ENCODE peak calls at places on chromosome 13, in ten cellular contexts. One of them, this sample, is unnamed.
A peak's percentile ranks its signal among the peaks of the same experiment; 100 is the strongest.

GRCh38 chr13:68745517-68745916 is 1362.1 kb upstream of the ATXN8OS start:
- DNase-seq in upper lobe of right lung: no peak
- DNase-seq in kidney glomerular epithelial cell: no peak
- DNase-seq in lower leg skin: no peak
- DNase-seq in sciatic nerve: no peak
- DNase-seq in C1 segment of cervical spinal cord: no peak
- DNase-seq in activated naive CD4-positive, alpha-beta T cell: no peak
- DNase-seq in NCI-H1417: no peak
- DNase-seq in NCI-H1436: no peak
- DNase-seq in CD8-positive, alpha-beta T cell: no peak
- DNase-seq in this sample: no peak

GRCh38 chr13:101880581-101880980 is 428.1 kb downstream of the ITGBL1 start:
- DNase-seq in upper lobe of right lung: no peak
- DNase-seq in kidney glomerular epithelial cell: no peak
- DNase-seq in lower leg skin: no peak
- DNase-seq in sciatic nerve: no peak
- DNase-seq in C1 segment of cervical spinal cord: no peak
- DNase-seq in activated naive CD4-positive, alpha-beta T cell: no peak
- DNase-seq in NCI-H1417: no peak
- DNase-seq in NCI-H1436: no peak
- DNase-seq in CD8-positive, alpha-beta T cell: no peak
- DNase-seq in this sample: no peak

GRCh38 chr13:41059896-41060722 is 1.2 kb upstream of the WBP4 start:
- DNase-seq in upper lobe of right lung: peak; percentile 96
- DNase-seq in kidney glomerular epithelial cell: peak; percentile 86
- DNase-seq in lower leg skin: peak; percentile 98
- DNase-seq in sciatic nerve: peak; percentile 91
- DNase-seq in C1 segment of cervical spinal cord: peak; percentile 82
- DNase-seq in activated naive CD4-positive, alpha-beta T cell: peak; percentile 56
- DNase-seq in NCI-H1417: peak; percentile 79
- DNase-seq in NCI-H1436: peak; percentile 58
- DNase-seq in CD8-positive, alpha-beta T cell: peak; percentile 63
- DNase-seq in this sample: peak; percentile 59

GRCh38 chr13:109140777-109141354 is 511.5 kb downstream of the MYO16 start:
- DNase-seq in upper lobe of right lung: no peak
- DNase-seq in kidney glomerular epithelial cell: no peak
- DNase-seq in lower leg skin: no peak
- DNase-seq in sciatic nerve: no peak
- DNase-seq in C1 segment of cervical spinal cord: no peak
- DNase-seq in activated naive CD4-positive, alpha-beta T cell: no peak
- DNase-seq in NCI-H1417: no peak
- DNase-seq in NCI-H1436: no peak
- DNase-seq in CD8-positive, alpha-beta T cell: no peak
- DNase-seq in this sample: no peak

GRCh38 chr13:80877209-80877943 is 536.5 kb upstream of the SPRY2 start:
- DNase-seq in upper lobe of right lung: no peak
- DNase-seq in kidney glomerular epithelial cell: no peak
- DNase-seq in lower leg skin: no peak
- DNase-seq in sciatic nerve: no peak
- DNase-seq in C1 segment of cervical spinal cord: no peak
- DNase-seq in activated naive CD4-positive, alpha-beta T cell: no peak
- DNase-seq in NCI-H1417: no peak
- DNase-seq in NCI-H1436: no peak
- DNase-seq in CD8-positive, alpha-beta T cell: no peak
- DNase-seq in this sample: no peak

GRCh38 chr13:80962173-80962572 is 621.2 kb upstream of the SPRY2 start:
- DNase-seq in upper lobe of right lung: no peak
- DNase-seq in kidney glomerular epithelial cell: no peak
- DNase-seq in lower leg skin: no peak
- DNase-seq in sciatic nerve: no peak
- DNase-seq in C1 segment of cervical spinal cord: no peak
- DNase-seq in activated naive CD4-positive, alpha-beta T cell: no peak
- DNase-seq in NCI-H1417: no peak
- DNase-seq in NCI-H1436: no peak
- DNase-seq in CD8-positive, alpha-beta T cell: no peak
- DNase-seq in this sample: no peak

GRCh38 chr13:65112123-65113075 is 2117.7 kb downstream of the PCDH9 start:
- DNase-seq in upper lobe of right lung: no peak
- DNase-seq in kidney glomerular epithelial cell: no peak
- DNase-seq in lower leg skin: no peak
- DNase-seq in sciatic nerve: no peak
- DNase-seq in C1 segment of cervical spinal cord: no peak
- DNase-seq in activated naive CD4-positive, alpha-beta T cell: no peak
- DNase-seq in NCI-H1417: no peak
- DNase-seq in NCI-H1436: no peak
- DNase-seq in CD8-positive, alpha-beta T cell: no peak
- DNase-seq in this sample: no peak

GRCh38 chr13:33633701-33634525 is 184.0 kb upstream of the RFC3 start:
- DNase-seq in upper lobe of right lung: no peak
- DNase-seq in kidney glomerular epithelial cell: no peak
- DNase-seq in lower leg skin: no peak
- DNase-seq in sciatic nerve: no peak
- DNase-seq in C1 segment of cervical spinal cord: peak; percentile 30
- DNase-seq in activated naive CD4-positive, alpha-beta T cell: no peak
- DNase-seq in NCI-H1417: no peak
- DNase-seq in NCI-H1436: no peak
- DNase-seq in CD8-positive, alpha-beta T cell: no peak
- DNase-seq in this sample: no peak

GRCh38 chr13:32107474-32107873 is 75.9 kb downstream of the FRY start:
- DNase-seq in upper lobe of right lung: no peak
- DNase-seq in kidney glomerular epithelial cell: no peak
- DNase-seq in lower leg skin: no peak
- DNase-seq in sciatic nerve: no peak
- DNase-seq in C1 segment of cervical spinal cord: no peak
- DNase-seq in activated naive CD4-positive, alpha-beta T cell: no peak
- DNase-seq in NCI-H1417: no peak
- DNase-seq in NCI-H1436: no peak
- DNase-seq in CD8-positive, alpha-beta T cell: no peak
- DNase-seq in this sample: no peak

GRCh38 chr13:60431108-60431700 is 34.2 kb downstream of the TDRD3 start:
- DNase-seq in upper lobe of right lung: no peak
- DNase-seq in kidney glomerular epithelial cell: peak; percentile 57
- DNase-seq in lower leg skin: no peak
- DNase-seq in sciatic nerve: no peak
- DNase-seq in C1 segment of cervical spinal cord: no peak
- DNase-seq in activated naive CD4-positive, alpha-beta T cell: no peak
- DNase-seq in NCI-H1417: peak; percentile 57
- DNase-seq in NCI-H1436: peak; percentile 19
- DNase-seq in CD8-positive, alpha-beta T cell: no peak
- DNase-seq in this sample: no peak

GRCh38 chr13:102651392-102651791 is 43.5 kb downstream of the METTL21C start:
- DNase-seq in upper lobe of right lung: no peak
- DNase-seq in kidney glomerular epithelial cell: no peak
- DNase-seq in lower leg skin: no peak
- DNase-seq in sciatic nerve: no peak
- DNase-seq in C1 segment of cervical spinal cord: no peak
- DNase-seq in activated naive CD4-positive, alpha-beta T cell: no peak
- DNase-seq in NCI-H1417: no peak
- DNase-seq in NCI-H1436: no peak
- DNase-seq in CD8-positive, alpha-beta T cell: no peak
- DNase-seq in this sample: no peak

GRCh38 chr13:77565635-77566034 is 30.1 kb downstream of the SCEL start:
- DNase-seq in upper lobe of right lung: no peak
- DNase-seq in kidney glomerular epithelial cell: peak; percentile 28
- DNase-seq in lower leg skin: no peak
- DNase-seq in sciatic nerve: no peak
- DNase-seq in C1 segment of cervical spinal cord: no peak
- DNase-seq in activated naive CD4-positive, alpha-beta T cell: no peak
- DNase-seq in NCI-H1417: peak; percentile 52
- DNase-seq in NCI-H1436: peak; percentile 63
- DNase-seq in CD8-positive, alpha-beta T cell: no peak
- DNase-seq in this sample: no peak

GRCh38 chr13:104318121-104318520 is 1251.9 kb upstream of the SLC10A2 start:
- DNase-seq in upper lobe of right lung: no peak
- DNase-seq in kidney glomerular epithelial cell: peak; percentile 55
- DNase-seq in lower leg skin: no peak
- DNase-seq in sciatic nerve: no peak
- DNase-seq in C1 segment of cervical spinal cord: no peak
- DNase-seq in activated naive CD4-positive, alpha-beta T cell: no peak
- DNase-seq in NCI-H1417: no peak
- DNase-seq in NCI-H1436: no peak
- DNase-seq in CD8-positive, alpha-beta T cell: no peak
- DNase-seq in this sample: no peak

GRCh38 chr13:101930331-101930730 is 471.5 kb downstream of the FGF14 start:
- DNase-seq in upper lobe of right lung: no peak
- DNase-seq in kidney glomerular epithelial cell: no peak
- DNase-seq in lower leg skin: no peak
- DNase-seq in sciatic nerve: no peak
- DNase-seq in C1 segment of cervical spinal cord: no peak
- DNase-seq in activated naive CD4-positive, alpha-beta T cell: no peak
- DNase-seq in NCI-H1417: no peak
- DNase-seq in NCI-H1436: no peak
- DNase-seq in CD8-positive, alpha-beta T cell: no peak
- DNase-seq in this sample: no peak

GRCh38 chr13:97702614-97703013 is 250.9 kb upstream of the IPO5 start:
- DNase-seq in upper lobe of right lung: no peak
- DNase-seq in kidney glomerular epithelial cell: no peak
- DNase-seq in lower leg skin: no peak
- DNase-seq in sciatic nerve: no peak
- DNase-seq in C1 segment of cervical spinal cord: no peak
- DNase-seq in activated naive CD4-positive, alpha-beta T cell: no peak
- DNase-seq in NCI-H1417: no peak
- DNase-seq in NCI-H1436: no peak
- DNase-seq in CD8-positive, alpha-beta T cell: no peak
- DNase-seq in this sample: no peak

GRCh38 chr13:21925720-21926119 is 254.8 kb downstream of the FGF9 start:
- DNase-seq in upper lobe of right lung: no peak
- DNase-seq in kidney glomerular epithelial cell: no peak
- DNase-seq in lower leg skin: no peak
- DNase-seq in sciatic nerve: peak; percentile 4
- DNase-seq in C1 segment of cervical spinal cord: no peak
- DNase-seq in activated naive CD4-positive, alpha-beta T cell: no peak
- DNase-seq in NCI-H1417: no peak
- DNase-seq in NCI-H1436: no peak
- DNase-seq in CD8-positive, alpha-beta T cell: no peak
- DNase-seq in this sample: peak; percentile 33

GRCh38 chr13:93283255-93283654 is 56.6 kb downstream of the GPC6 start:
- DNase-seq in upper lobe of right lung: no peak
- DNase-seq in kidney glomerular epithelial cell: no peak
- DNase-seq in lower leg skin: no peak
- DNase-seq in sciatic nerve: no peak
- DNase-seq in C1 segment of cervical spinal cord: no peak
- DNase-seq in activated naive CD4-positive, alpha-beta T cell: no peak
- DNase-seq in NCI-H1417: no peak
- DNase-seq in NCI-H1436: no peak
- DNase-seq in CD8-positive, alpha-beta T cell: no peak
- DNase-seq in this sample: no peak

GRCh38 chr13:102800145-102801041 is 1.5 kb downstream of the BIVM start:
- DNase-seq in upper lobe of right lung: peak; percentile 93
- DNase-seq in kidney glomerular epithelial cell: peak; percentile 41
- DNase-seq in lower leg skin: peak; percentile 95
- DNase-seq in sciatic nerve: peak; percentile 89
- DNase-seq in C1 segment of cervical spinal cord: peak; percentile 59
- DNase-seq in activated naive CD4-positive, alpha-beta T cell: peak; percentile 60
- DNase-seq in NCI-H1417: peak; percentile 85
- DNase-seq in NCI-H1436: peak; percentile 64
- DNase-seq in CD8-positive, alpha-beta T cell: peak; percentile 86
- DNase-seq in this sample: peak; percentile 87